ENCODE peak calls at places on chromosomes 4 and X, in seven cellular contexts. One of them, this sample, is unnamed.

GRCh38 chrX:155263854-155264628 is at the start of gene RAB39B:
- DNase-seq in effector memory CD4-positive, alpha-beta T cell: peak
- DNase-seq in left colon: peak
- DNase-seq in activated T-helper 2 cell treated with anti-CD3 and anti-CD28 coated beads, Interferon-gamma antibody, Interleukin-2, Interleukin-4, amounts not matched to agents 10 μg/mL and 5 μg/mL and 100 μg/mL, durations not matched to agents 14 hours and 24 hours and 36 hours: peak
- DNase-seq in right cardiac atrium: peak
- DNase-seq in GM10248: peak
- DNase-seq in fibroblast of mammary gland: peak
- DNase-seq in this sample: peak

GRCh38 chrX:41145920-41146608 is 60.8 kb downstream of the USP9X start:
- DNase-seq in activated T-helper 2 cell treated with anti-CD3 and anti-CD28 coated beads, Interferon-gamma antibody, Interleukin-2, Interleukin-4, amounts not matched to agents 10 μg/mL and 5 μg/mL and 100 μg/mL, durations not matched to agents 14 hours and 24 hours and 36 hours: no peak
- DNase-seq in GM10248: no peak
- DNase-seq in left colon: no peak
- DNase-seq in right cardiac atrium: no peak
- DNase-seq in fibroblast of mammary gland: peak
- DNase-seq in effector memory CD4-positive, alpha-beta T cell: no peak
- DNase-seq in this sample: no peak

GRCh38 chr4:125266901-125267601 is 47.7 kb upstream of the FAT4 start:
- DNase-seq in fibroblast of mammary gland: peak
- DNase-seq in right cardiac atrium: no peak
- DNase-seq in GM10248: no peak
- DNase-seq in activated T-helper 2 cell treated with anti-CD3 and anti-CD28 coated beads, Interferon-gamma antibody, Interleukin-2, Interleukin-4, amounts not matched to agents 10 μg/mL and 5 μg/mL and 100 μg/mL, durations not matched to agents 14 hours and 24 hours and 36 hours: no peak
- DNase-seq in left colon: no peak
- DNase-seq in effector memory CD4-positive, alpha-beta T cell: no peak
- DNase-seq in this sample: no peak

GRCh38 chr4:128455480-128455879 is 167.9 kb upstream of the PGRMC2 start:
- DNase-seq in activated T-helper 2 cell treated with anti-CD3 and anti-CD28 coated beads, Interferon-gamma antibody, Interleukin-2, Interleukin-4, amounts not matched to agents 10 μg/mL and 5 μg/mL and 100 μg/mL, durations not matched to agents 14 hours and 24 hours and 36 hours: no peak
- DNase-seq in left colon: no peak
- DNase-seq in fibroblast of mammary gland: no peak
- DNase-seq in GM10248: no peak
- DNase-seq in effector memory CD4-positive, alpha-beta T cell: no peak
- DNase-seq in right cardiac atrium: no peak
- DNase-seq in this sample: no peak

GRCh38 chr4:71456841-71457240 is 118.0 kb downstream of the SLC4A4 start:
- DNase-seq in fibroblast of mammary gland: peak
- DNase-seq in right cardiac atrium: no peak
- DNase-seq in GM10248: no peak
- DNase-seq in effector memory CD4-positive, alpha-beta T cell: no peak
- DNase-seq in activated T-helper 2 cell treated with anti-CD3 and anti-CD28 coated beads, Interferon-gamma antibody, Interleukin-2, Interleukin-4, amounts not matched to agents 10 μg/mL and 5 μg/mL and 100 μg/mL, durations not matched to agents 14 hours and 24 hours and 36 hours: no peak
- DNase-seq in left colon: no peak
- DNase-seq in this sample: no peak

GRCh38 chr4:60482921-60483351 is 717.2 kb upstream of the ADGRL3 start:
- DNase-seq in left colon: no peak
- DNase-seq in activated T-helper 2 cell treated with anti-CD3 and anti-CD28 coated beads, Interferon-gamma antibody, Interleukin-2, Interleukin-4, amounts not matched to agents 10 μg/mL and 5 μg/mL and 100 μg/mL, durations not matched to agents 14 hours and 24 hours and 36 hours: no peak
- DNase-seq in right cardiac atrium: no peak
- DNase-seq in fibroblast of mammary gland: no peak
- DNase-seq in GM10248: no peak
- DNase-seq in effector memory CD4-positive, alpha-beta T cell: no peak
- DNase-seq in this sample: no peak

GRCh38 chr4:102343964-102344519 is 1.2 kb downstream of the SLC39A8 start:
- DNase-seq in GM10248: no peak
- DNase-seq in right cardiac atrium: no peak
- DNase-seq in left colon: peak
- DNase-seq in effector memory CD4-positive, alpha-beta T cell: no peak
- DNase-seq in fibroblast of mammary gland: peak
- DNase-seq in activated T-helper 2 cell treated with anti-CD3 and anti-CD28 coated beads, Interferon-gamma antibody, Interleukin-2, Interleukin-4, amounts not matched to agents 10 μg/mL and 5 μg/mL and 100 μg/mL, durations not matched to agents 14 hours and 24 hours and 36 hours: no peak
- DNase-seq in this sample: no peak

GRCh38 chr4:29304595-29304994 is 1415.6 kb upstream of the PCDH7 start:
- DNase-seq in left colon: no peak
- DNase-seq in effector memory CD4-positive, alpha-beta T cell: no peak
- DNase-seq in activated T-helper 2 cell treated with anti-CD3 and anti-CD28 coated beads, Interferon-gamma antibody, Interleukin-2, Interleukin-4, amounts not matched to agents 10 μg/mL and 5 μg/mL and 100 μg/mL, durations not matched to agents 14 hours and 24 hours and 36 hours: no peak
- DNase-seq in fibroblast of mammary gland: peak
- DNase-seq in GM10248: no peak
- DNase-seq in right cardiac atrium: no peak
- DNase-seq in this sample: no peak

GRCh38 chr4:13966241-13967195 is 339.0 kb upstream of the BOD1L1 start:
- DNase-seq in activated T-helper 2 cell treated with anti-CD3 and anti-CD28 coated beads, Interferon-gamma antibody, Interleukin-2, Interleukin-4, amounts not matched to agents 10 μg/mL and 5 μg/mL and 100 μg/mL, durations not matched to agents 14 hours and 24 hours and 36 hours: no peak
- DNase-seq in GM10248: no peak
- DNase-seq in effector memory CD4-positive, alpha-beta T cell: no peak
- DNase-seq in left colon: no peak
- DNase-seq in fibroblast of mammary gland: peak
- DNase-seq in right cardiac atrium: no peak
- DNase-seq in this sample: no peak

GRCh38 chr4:3385719-3386440 is 55.9 kb upstream of the HGFAC start:
- DNase-seq in GM10248: no peak
- DNase-seq in effector memory CD4-positive, alpha-beta T cell: no peak
- DNase-seq in right cardiac atrium: no peak
- DNase-seq in activated T-helper 2 cell treated with anti-CD3 and anti-CD28 coated beads, Interferon-gamma antibody, Interleukin-2, Interleukin-4, amounts not matched to agents 10 μg/mL and 5 μg/mL and 100 μg/mL, durations not matched to agents 14 hours and 24 hours and 36 hours: no peak
- DNase-seq in left colon: no peak
- DNase-seq in fibroblast of mammary gland: no peak
- DNase-seq in this sample: no peak

GRCh38 chrX:13428055-13428786 is 108.4 kb upstream of the ATXN3L start:
- DNase-seq in GM10248: peak
- DNase-seq in left colon: no peak
- DNase-seq in activated T-helper 2 cell treated with anti-CD3 and anti-CD28 coated beads, Interferon-gamma antibody, Interleukin-2, Interleukin-4, amounts not matched to agents 10 μg/mL and 5 μg/mL and 100 μg/mL, durations not matched to agents 14 hours and 24 hours and 36 hours: no peak
- DNase-seq in fibroblast of mammary gland: peak
- DNase-seq in right cardiac atrium: no peak
- DNase-seq in effector memory CD4-positive, alpha-beta T cell: no peak
- DNase-seq in this sample: no peak

GRCh38 chrX:132491191-132491590 is 2.4 kb upstream of the MBNL3 start:
- DNase-seq in fibroblast of mammary gland: no peak
- DNase-seq in activated T-helper 2 cell treated with anti-CD3 and anti-CD28 coated beads, Interferon-gamma antibody, Interleukin-2, Interleukin-4, amounts not matched to agents 10 μg/mL and 5 μg/mL and 100 μg/mL, durations not matched to agents 14 hours and 24 hours and 36 hours: no peak
- DNase-seq in right cardiac atrium: no peak
- DNase-seq in effector memory CD4-positive, alpha-beta T cell: peak
- DNase-seq in GM10248: no peak
- DNase-seq in left colon: no peak
- DNase-seq in this sample: peak

GRCh38 chr4:7647932-7648812 is 213.4 kb upstream of the PSAPL1 start:
- DNase-seq in right cardiac atrium: peak
- DNase-seq in GM10248: no peak
- DNase-seq in activated T-helper 2 cell treated with anti-CD3 and anti-CD28 coated beads, Interferon-gamma antibody, Interleukin-2, Interleukin-4, amounts not matched to agents 10 μg/mL and 5 μg/mL and 100 μg/mL, durations not matched to agents 14 hours and 24 hours and 36 hours: no peak
- DNase-seq in effector memory CD4-positive, alpha-beta T cell: no peak
- DNase-seq in left colon: no peak
- DNase-seq in fibroblast of mammary gland: peak
- DNase-seq in this sample: no peak

GRCh38 chr4:73036123-73036522 is 33.4 kb downstream of the COX18 start:
- DNase-seq in left colon: no peak
- DNase-seq in fibroblast of mammary gland: no peak
- DNase-seq in GM10248: no peak
- DNase-seq in effector memory CD4-positive, alpha-beta T cell: no peak
- DNase-seq in right cardiac atrium: no peak
- DNase-seq in activated T-helper 2 cell treated with anti-CD3 and anti-CD28 coated beads, Interferon-gamma antibody, Interleukin-2, Interleukin-4, amounts not matched to agents 10 μg/mL and 5 μg/mL and 100 μg/mL, durations not matched to agents 14 hours and 24 hours and 36 hours: no peak
- DNase-seq in this sample: no peak

GRCh38 chr4:162921178-162921785 is 245.4 kb downstream of the NAF1 start:
- DNase-seq in activated T-helper 2 cell treated with anti-CD3 and anti-CD28 coated beads, Interferon-gamma antibody, Interleukin-2, Interleukin-4, amounts not matched to agents 10 μg/mL and 5 μg/mL and 100 μg/mL, durations not matched to agents 14 hours and 24 hours and 36 hours: no peak
- DNase-seq in GM10248: no peak
- DNase-seq in fibroblast of mammary gland: no peak
- DNase-seq in left colon: no peak
- DNase-seq in effector memory CD4-positive, alpha-beta T cell: no peak
- DNase-seq in right cardiac atrium: no peak
- DNase-seq in this sample: no peak

GRCh38 chrX:129996120-129996519 is 13.7 kb downstream of the BCORL1 start:
- DNase-seq in right cardiac atrium: no peak
- DNase-seq in activated T-helper 2 cell treated with anti-CD3 and anti-CD28 coated beads, Interferon-gamma antibody, Interleukin-2, Interleukin-4, amounts not matched to agents 10 μg/mL and 5 μg/mL and 100 μg/mL, durations not matched to agents 14 hours and 24 hours and 36 hours: no peak
- DNase-seq in fibroblast of mammary gland: peak
- DNase-seq in effector memory CD4-positive, alpha-beta T cell: no peak
- DNase-seq in GM10248: no peak
- DNase-seq in left colon: no peak
- DNase-seq in this sample: no peak